ENCODE peak calls at places on chromosomes 3 and 15, in ten cellular contexts. W, R, K, S, F, T, J, Y, D and I are unnamed samples.
A peak's percentile ranks its signal among the peaks of the same experiment; 100 is the strongest.

GRCh38 chr3:46899151-46900006 is 21.9 kb downstream of the PTH1R start:
- DNase-seq in R (no peak), D (no peak), W (no peak), T (no peak), F (no peak), Y (no peak), J (no peak), S (no peak), K (no peak), I (no peak)

GRCh38 chr15:47411733-47412530 is 305.4 kb upstream of the SEMA6D start:
- DNase-seq in T (no peak), W (no peak), S (no peak), R (no peak), K (no peak), F (no peak), Y (no peak), J (no peak), D (no peak), I (no peak)

GRCh38 chr3:58336135-58336882 is 3.6 kb downstream of the PXK start:
- DNase-seq in Y (no peak), S (peak; percentile 48), R (no peak), J (peak; percentile 71), K (peak; percentile 80), T (no peak), D (peak; percentile 89), W (peak; percentile 32), F (no peak), I (no peak)

GRCh38 chr15:85618956-85619491 is 175.7 kb downstream of the KLHL25 start:
- DNase-seq in F (peak; percentile 63), S (peak; percentile 98), W (peak; percentile 98), K (peak; percentile 99), J (peak; percentile 99), T (peak; percentile 74), R (peak; percentile 53), Y (peak; percentile 69), D (peak; percentile 96), I (peak; percentile 55)

GRCh38 chr3:74500257-74500656 is 114.2 kb downstream of the CNTN3 start:
- DNase-seq in Y (no peak), J (peak; percentile 9), F (no peak), K (no peak), D (peak; percentile 55), T (no peak), W (no peak), S (no peak), R (no peak), I (no peak)

GRCh38 chr3:121654493-121655385 is 6.0 kb downstream of the HCLS1 start:
- DNase-seq in Y (no peak), R (no peak), F (no peak), W (no peak), J (no peak), T (no peak), D (no peak), S (no peak), K (no peak), I (no peak)

GRCh38 chr3:122200681-122201080 is 17.2 kb downstream of the CASR start:
- DNase-seq in W (no peak), Y (no peak), T (no peak), S (peak; percentile 5), D (no peak), F (no peak), R (no peak), J (no peak), K (no peak), I (no peak)

GRCh38 chr3:46500631-46501377 is 3.0 kb downstream of the RTP3 start:
- DNase-seq in F (no peak), K (peak; percentile 85), W (peak; percentile 66), S (peak; percentile 71), Y (no peak), J (peak; percentile 51), D (peak; percentile 84), T (no peak), R (no peak), I (no peak)

GRCh38 chr15:69668963-69669362 is 216.3 kb downstream of the RPLP1 start:
- DNase-seq in S (no peak), K (no peak), Y (no peak), F (no peak), T (no peak), D (no peak), R (peak; percentile 31), J (no peak), W (no peak), I (peak; percentile 63)

GRCh38 chr3:14467723-14468620 is 65.6 kb downstream of the SLC6A6 start:
- DNase-seq in Y (peak; percentile 55), F (peak; percentile 59), R (peak; percentile 35), W (peak; percentile 22), T (peak; percentile 78), J (peak; percentile 51), S (peak; percentile 59), D (peak; percentile 28), K (no peak), I (peak; percentile 61)

GRCh38 chr3:112908252-112908651 is 61.6 kb upstream of the CD200R1L start:
- DNase-seq in R (no peak), F (no peak), J (no peak), D (no peak), Y (no peak), S (peak; percentile 9), T (no peak), W (no peak), K (no peak), I (no peak)

GRCh38 chr3:43361077-43361476 is 74.7 kb downstream of the SNRK start:
- DNase-seq in D (no peak), F (no peak), Y (peak; percentile 36), S (no peak), R (no peak), T (no peak), J (no peak), K (no peak), W (no peak), I (no peak)

GRCh38 chr3:156633335-156633734 is 41.1 kb upstream of the TIPARP start:
- DNase-seq in S (peak; percentile 86), F (no peak), K (peak; percentile 69), T (no peak), J (peak; percentile 75), R (no peak), D (peak; percentile 96), W (peak; percentile 80), Y (no peak), I (no peak)

GRCh38 chr15:77143606-77144005 is 72.7 kb upstream of the TSPAN3 start:
- DNase-seq in D (no peak), J (peak; percentile 43), K (peak; percentile 24), R (no peak), Y (no peak), T (no peak), F (no peak), W (no peak), S (peak; percentile 13), I (no peak)

DNA sequence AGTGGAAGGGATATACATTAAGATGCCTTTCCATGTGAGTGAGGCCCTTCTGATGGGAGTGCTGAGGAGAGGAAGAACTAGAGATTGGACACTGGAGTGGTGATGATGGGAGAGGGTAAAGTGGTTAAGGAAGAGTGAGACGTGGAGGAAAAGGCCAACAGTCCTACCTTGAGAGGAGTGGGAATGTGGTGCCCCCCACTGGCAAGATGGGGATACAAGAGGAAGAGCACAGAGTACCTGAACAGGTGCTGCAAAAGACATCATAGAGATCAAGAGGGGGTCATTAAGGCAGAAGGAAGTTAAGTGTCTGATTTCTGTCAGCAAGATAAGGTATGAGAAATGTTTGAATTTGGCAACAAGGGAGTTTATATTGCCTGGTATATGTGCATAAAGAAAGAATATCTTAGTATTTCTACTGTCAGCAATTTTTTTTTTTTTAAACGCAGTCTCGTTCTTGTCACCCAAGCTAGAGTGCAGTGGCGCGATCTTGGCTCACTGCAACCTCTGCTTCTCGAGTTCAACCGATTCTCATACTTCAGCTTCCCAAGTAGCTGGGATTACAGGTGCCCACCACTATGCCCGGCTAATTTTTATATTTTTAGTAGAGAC is 34.0 kb downstream of the ARIH2 start:
- DNase-seq in J (peak; percentile 45), Y (peak; percentile 85), T (peak; percentile 88), S (peak; percentile 33), W (no peak), K (no peak), D (no peak), R (peak; percentile 60), F (peak; percentile 50), I (peak; percentile 61)
- H3K4me3 ChIP-seq in J (no peak overlapping the region), Y (no peak overlapping the region), T (no peak overlapping the region), S (no peak overlapping the region), W (no peak overlapping the region), K (no peak overlapping the region), D (no peak overlapping the region), R (no peak overlapping the region), F (no peak overlapping the region), I (no peak overlapping the region)

GRCh38 chr15:96585634-96586386 is 255.3 kb downstream of the NR2F2 start:
- DNase-seq in W (no peak), T (no peak), F (peak; percentile 46), D (peak; percentile 6), Y (peak; percentile 24), J (peak; percentile 52), R (no peak), S (peak; percentile 40), K (peak; percentile 5), I (no peak)
- TF ChIP-seq CTCF in W (peak; percentile 51), T (peak; percentile 53), F (peak; percentile 53), D (peak; percentile 30), Y (peak; percentile 53), J (peak; percentile 58), R (peak; percentile 18), S (peak; percentile 40), K (peak; percentile 30), I (no peak)

DNA sequence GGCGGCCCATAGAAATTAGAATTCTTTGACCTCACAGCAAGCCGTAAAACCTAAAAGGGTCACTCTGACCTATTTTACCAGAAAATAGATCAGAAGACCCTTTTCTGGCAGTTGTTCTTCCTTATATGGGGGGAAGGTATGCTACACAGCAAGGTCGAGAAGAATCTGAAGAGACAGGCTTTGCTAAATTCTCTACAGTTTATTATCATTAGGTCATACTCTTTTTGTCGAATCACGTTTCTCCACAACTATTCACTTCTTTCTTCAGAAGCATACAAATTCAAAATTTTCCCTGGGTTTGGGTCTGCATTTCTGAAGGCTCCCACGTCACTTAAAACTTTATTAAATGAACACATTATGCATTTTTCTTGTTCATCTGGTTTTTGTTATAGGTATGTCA is 229.5 kb upstream of the GRM7 start:
- DNase-seq in Y (no peak), F (no peak), D (no peak), R (no peak), K (no peak), W (no peak), S (no peak), J (no peak), T (no peak), I (no peak)
- H3K4me3 ChIP-seq in Y (no peak overlapping the region), F (no peak overlapping the region), D (no peak overlapping the region), R (no peak overlapping the region), K (no peak overlapping the region), W (no peak overlapping the region), S (no peak overlapping the region), J (no peak overlapping the region), T (no peak overlapping the region), I (no peak overlapping the region)

GRCh38 chr3:197926418-197926817 is 23.6 kb upstream of the RPL35A start:
- DNase-seq in W (no peak), Y (peak; percentile 76), J (no peak), K (no peak), F (peak; percentile 24), R (no peak), T (peak; percentile 83), D (no peak), S (no peak), I (no peak)
- TF ChIP-seq CTCF in W (peak; percentile 37), Y (peak; percentile 87), J (no peak), K (no peak), F (peak; percentile 59), R (no peak), T (peak; percentile 77), D (no peak), S (peak; percentile 19), I (no peak)